ENCODE peak calls at places on chromosomes 7 and 10, in six cellular contexts. L is K562, K is NB4, A is endothelial cell of umbilical vein, J is A549, T is HepG2. X is an unnamed sample.

GRCh38 chr10:123427386-123427785 is 238.8 kb upstream of the GPR26 start:
- DNase-seq in T (peak; percentile 41), A (no peak), L (no peak), K (peak; percentile 85), J (peak; percentile 27), X (no peak)

GRCh38 chr10:55183993-55184392 is 383.0 kb upstream of the PCDH15 start:
- DNase-seq in A (no peak), T (no peak), L (no peak), J (no peak), K (peak; percentile 94), X (no peak)

GRCh38 chr7:19491821-19492452 is 216.9 kb downstream of the POLR1F start:
- DNase-seq in T (no peak), A (peak; percentile 54), K (peak; percentile 52), J (peak; percentile 24), L (peak; percentile 9), X (no peak)

GRCh38 chr7:78510580-78511188 is 712.1 kb downstream of the PHTF2 start:
- DNase-seq in K (peak; percentile 55), J (peak; percentile 43), T (peak; percentile 23), A (peak; percentile 49), L (no peak), X (no peak)

GRCh38 chr10:14208231-14208630 is 122.5 kb downstream of the FRMD4A start:
- DNase-seq in J (no peak), L (no peak), T (no peak), A (no peak), K (no peak), X (no peak)

GRCh38 chr10:79072994-79073654 is 4.4 kb downstream of the ZMIZ1 start:
- DNase-seq in A (no peak), L (no peak), T (no peak), K (no peak), J (no peak), X (no peak)

GRCh38 chr10:90195288-90195840 is 494.0 kb downstream of the KIF20B start:
- DNase-seq in T (no peak), J (no peak), A (peak; percentile 33), K (no peak), L (no peak), X (no peak)

GRCh38 chr10:14953452-14954000 is 370 bp downstream of the DCLRE1C start:
- DNase-seq in L (peak; percentile 76), T (no peak), J (peak; percentile 51), K (peak; percentile 82), A (peak; percentile 62), X (peak; percentile 40)

GRCh38 chr7:978049-978346 is 2.6 kb upstream of the COX19 start:
- DNase-seq in A (no peak), L (no peak), K (no peak), J (no peak), T (no peak), X (no peak)

GRCh38 chr10:43873717-43874116 is 225.0 kb upstream of the ZNF32 start:
- DNase-seq in A (no peak), K (no peak), J (no peak), L (no peak), T (no peak), X (no peak)
- TF ChIP-seq MAX in A (no peak), K (no peak), J (no peak), L (no peak), T (no peak), X (no peak)

DNA sequence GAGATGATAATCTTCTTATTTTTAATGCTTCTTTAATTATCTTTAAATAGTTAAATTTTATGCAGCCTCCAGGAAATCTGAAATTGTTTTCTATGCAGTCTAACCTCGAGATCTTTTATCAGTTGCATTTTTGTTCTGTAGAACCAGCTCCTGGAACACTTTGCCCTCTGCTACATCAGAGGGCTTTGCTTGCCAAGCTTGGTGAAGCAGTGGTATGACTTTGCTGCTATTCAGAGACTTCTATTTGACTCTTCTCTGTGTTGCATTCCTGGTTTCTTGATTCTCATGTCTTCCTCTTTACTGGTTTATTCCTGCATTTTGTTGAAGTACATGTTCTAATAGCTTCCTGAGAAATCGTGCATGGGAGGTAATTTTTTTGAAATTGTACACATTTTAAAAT is 163.7 kb upstream of the TMEM229A start:
- DNase-seq in T (no peak), A (no peak), J (no peak), K (no peak), L (no peak), X (no peak)
- TF ChIP-seq MYC in T (no peak), A (no peak), J (no peak), K (no peak), L (no peak), X (no peak)

GRCh38 chr10:47098238-47098637 is 187.0 kb downstream of the PTPN20 start:
- DNase-seq in L (no peak), T (no peak), A (no peak), K (no peak), J (no peak), X (no peak)
- TF ChIP-seq MAX in L (no peak), T (no peak), A (no peak), K (no peak), J (no peak), X (no peak)

DNA sequence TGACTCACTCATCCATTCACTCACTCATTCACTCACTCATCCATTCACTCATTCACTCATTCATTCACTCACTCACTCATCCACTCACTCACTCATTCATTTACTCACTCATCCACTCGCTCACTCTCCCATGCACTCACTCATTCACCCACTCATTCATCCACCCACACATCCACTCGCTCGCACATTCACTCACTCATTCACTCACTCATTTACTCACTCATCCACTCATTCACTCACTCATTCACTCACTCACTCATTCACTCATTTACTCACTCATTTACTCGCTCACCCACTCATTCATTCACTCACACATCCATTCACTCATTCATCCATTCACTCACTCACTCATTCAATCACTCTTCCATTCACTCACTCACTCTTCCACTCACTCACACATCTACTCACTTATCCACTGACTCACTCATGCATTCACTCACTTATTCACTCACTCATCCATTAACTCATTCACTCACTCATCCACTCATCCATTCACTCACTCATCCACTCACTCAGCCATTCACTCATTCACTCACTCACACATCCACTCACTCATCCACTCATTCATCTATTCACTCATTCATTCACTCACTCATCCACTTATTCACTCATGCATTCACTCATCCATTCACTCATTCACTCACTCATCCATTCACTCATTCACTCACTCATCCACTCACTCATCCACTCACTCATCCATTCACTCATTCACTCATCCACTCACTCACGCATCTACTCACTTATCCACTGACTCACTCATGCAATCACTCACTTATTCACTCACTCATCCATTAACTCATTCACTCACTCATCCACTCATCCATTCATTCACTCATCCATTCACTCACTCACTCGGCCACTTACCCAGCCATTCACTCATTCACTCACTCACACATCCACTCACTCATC is 74.0 kb downstream of the CARD11 start:
- DNase-seq in J (no peak), K (no peak), L (no peak), T (no peak), A (no peak), X (no peak)
- TF ChIP-seq MYC in J (no peak), K (no peak), L (no peak), T (no peak), A (no peak), X (no peak)

GRCh38 chr7:36214608-36215016 is 61.6 kb downstream of the EEPD1 start:
- DNase-seq in A (no peak), K (no peak), L (no peak), J (no peak), T (no peak), X (no peak)
- TF ChIP-seq MAX in A (no peak), K (no peak), L (no peak), J (no peak), T (no peak), X (no peak)

GRCh38 chr10:35834916-35835499 is 192.9 kb upstream of the FZD8 start:
- DNase-seq in K (no peak), J (no peak), L (no peak), T (no peak), A (no peak), X (no peak)
- TF ChIP-seq MYC in K (no peak), J (no peak), L (no peak), T (no peak), A (no peak), X (no peak)

GRCh38 chr10:116274141-116274861 is 1.3 kb upstream of the GFRA1 start:
- DNase-seq in T (no peak), A (no peak), K (no peak), J (peak; percentile 20), L (no peak), X (no peak)
- TF ChIP-seq MAX in T (no peak), A (no peak), K (no peak), J (no peak), L (no peak), X (no peak)

X was measured in GM12878.